ENCODE peak calls at places on chromosomes 6 and 20, in six cellular contexts. P is upper lobe of left lung, I is GM23248, V is NCI-H748 treated with DMSO at 0.1 percent for 48 hours, T is iPS DF 19.7, G is GM13977. B is an unnamed sample.

GRCh38 chr6:35051997-35052583 is 89.0 kb downstream of the TCP11 start:
- DNase-seq in P (no peak), I (no peak), V (no peak), T (no peak), G (no peak), B (no peak)

GRCh38 chr20:9185511-9185910 is 116.6 kb downstream of the PLCB4 start:
- DNase-seq in P (no peak), I (peak; percentile 60), V (peak; percentile 92), T (no peak), G (no peak), B (peak; percentile 45)

GRCh38 chr6:104788400-104788799 is 71.3 kb downstream of the HACE1 start:
- DNase-seq in P (no peak), I (peak; percentile 18), V (no peak), T (no peak), G (no peak), B (no peak)

GRCh38 chr20:38320221-38320620 is 16.3 kb downstream of the BPI start:
- DNase-seq in P (no peak), I (no peak), V (no peak), T (no peak), G (no peak), B (no peak)

GRCh38 chr6:136501081-136501480 is 49.1 kb downstream of the MAP7 start:
- DNase-seq in P (no peak), I (no peak), V (no peak), T (no peak), G (no peak), B (no peak)

GRCh38 chr6:41470341-41471063 is 75.7 kb upstream of the FOXP4 start:
- DNase-seq in P (peak; percentile 62), I (peak; percentile 24), V (no peak), T (no peak), G (no peak), B (peak; percentile 56)

GRCh38 chr6:24692851-24693592 is 25.9 kb downstream of the C6orf62 start:
- DNase-seq in P (no peak), I (no peak), V (no peak), T (no peak), G (no peak), B (no peak)

GRCh38 chr6:113147544-113147943 is 709.6 kb upstream of the MARCKS start:
- DNase-seq in P (no peak), I (peak; percentile 52), V (no peak), T (no peak), G (no peak), B (no peak)

GRCh38 chr6:68134796-68135195 is 500.3 kb upstream of the ADGRB3 start:
- DNase-seq in P (no peak), I (no peak), V (no peak), T (no peak), G (no peak), B (no peak)

GRCh38 chr6:8215631-8216030 is 113.3 kb upstream of the EEF1E1 start:
- DNase-seq in P (no peak), I (peak; percentile 77), V (no peak), T (no peak), G (no peak), B (peak; percentile 60)

GRCh38 chr6:47352169-47352568 is 42.5 kb upstream of the TNFRSF21 start:
- DNase-seq in P (no peak), I (peak; percentile 3), V (no peak), T (no peak), G (no peak), B (no peak)

GRCh38 chr6:117317261-117317660 is 51.9 kb downstream of the VGLL2 start:
- DNase-seq in P (no peak), I (peak; percentile 32), V (no peak), T (no peak), G (no peak), B (no peak)

GRCh38 chr6:18343741-18344140 is 43.4 kb upstream of the RNF144B start:
- DNase-seq in P (no peak), I (peak; percentile 74), V (no peak), T (no peak), G (no peak), B (peak; percentile 13)

B was measured in AG20443.